ENCODE peak calls at places on chromosomes 4 and X, in four cellular contexts. D, B, R and S are unnamed samples. For H3K79me1, the result is how much of the 10 kb centered on the place peaks cover.

GRCh38 chr4:114603455-114603854 is 4.8 kb downstream of the UGT8 start:
- DNase-seq in R (no peak), B (no peak), D (no peak), S (no peak)

GRCh38 chrX:11462136-11462535 is 168.9 kb downstream of the AMELX start:
- DNase-seq in R (no peak), B (no peak), D (peak), S (no peak)

GRCh38 chrX:13120017-13120416 is 75.6 kb upstream of the FAM9C start:
- DNase-seq in D (peak), R (peak), B (no peak), S (no peak)

GRCh38 chr4:120066182-120066524 is 495 bp downstream of the MAD2L1 start:
- DNase-seq in R (no peak), B (no peak), D (no peak), S (no peak)

GRCh38 chr4:89878611-89879010 is 16.0 kb upstream of the MMRN1 start:
- DNase-seq in R (no peak), D (no peak), B (no peak), S (no peak)

GRCh38 chr4:106893395-106893881 is 142.7 kb downstream of the DKK2 start:
- DNase-seq in D (no peak), R (no peak), B (no peak), S (peak)

GRCh38 chrX:136204571-136204970 is 46.6 kb downstream of the MAP7D3 start:
- DNase-seq in R (peak), D (peak), B (no peak), S (peak)

GRCh38 chrX:42420431-42420830 is 357.5 kb downstream of the PPP1R2C start:
- DNase-seq in B (no peak), D (no peak), R (no peak), S (no peak)

GRCh38 chr4:83369825-83370639 is 35.4 kb upstream of the HPSE start:
- DNase-seq in B (no peak), R (peak), D (peak), S (no peak)

GRCh38 chr4:85806346-85806745 is 331.4 kb downstream of the ARHGAP24 start:
- DNase-seq in R (no peak), B (no peak), D (no peak), S (no peak)

GRCh38 chr4:175770555-175770954 is 41.5 kb downstream of the GPM6A start:
- DNase-seq in B (no peak), R (no peak), D (no peak), S (no peak)

GRCh38 chr4:150475763-150476162 is 106.2 kb upstream of the MAB21L2 start:
- DNase-seq in R (no peak), B (no peak), D (no peak), S (no peak)

GRCh38 chr4:129193357-129194100 is 97.6 kb downstream of the C4orf33 start:
- DNase-seq in D (no peak), B (no peak), R (no peak), S (no peak)

GRCh38 chrX:100658936-100659335 is 14.9 kb downstream of the SRPX2 start:
- DNase-seq in B (no peak), D (no peak), R (peak), S (no peak)

GRCh38 chrX:2594491-2594890 is 93.7 kb upstream of the DHRSX start:
- DNase-seq in R (no peak), D (no peak), B (no peak), S (no peak)

GRCh38 chrX:41596586-41596985 is 92.2 kb upstream of the GPR34 start:
- DNase-seq in R (no peak), D (peak), B (no peak), S (no peak)

GRCh38 chr4:138494931-138495330 is 252.8 kb upstream of the SLC7A11 start:
- DNase-seq in R (peak), B (no peak), D (peak), S (peak)

GRCh38 chr4:6549445-6549844 is 25.5 kb upstream of the MAN2B2 start:
- DNase-seq in B (no peak), D (no peak), R (no peak), S (peak)

GRCh38 chr4:114472269-114473032 is 126.2 kb upstream of the UGT8 start:
- DNase-seq in D (no peak), R (no peak), B (no peak), S (no peak)

GRCh38 chr4:99648321-99648720 is 9.3 kb downstream of the C4orf54 start:
- DNase-seq in D (no peak), B (no peak), R (no peak), S (no peak)

GRCh38 chr4:55543858-55544257 is 2.9 kb downstream of the CLOCK start:
- DNase-seq in R (peak), B (no peak), D (peak), S (no peak)

DNA sequence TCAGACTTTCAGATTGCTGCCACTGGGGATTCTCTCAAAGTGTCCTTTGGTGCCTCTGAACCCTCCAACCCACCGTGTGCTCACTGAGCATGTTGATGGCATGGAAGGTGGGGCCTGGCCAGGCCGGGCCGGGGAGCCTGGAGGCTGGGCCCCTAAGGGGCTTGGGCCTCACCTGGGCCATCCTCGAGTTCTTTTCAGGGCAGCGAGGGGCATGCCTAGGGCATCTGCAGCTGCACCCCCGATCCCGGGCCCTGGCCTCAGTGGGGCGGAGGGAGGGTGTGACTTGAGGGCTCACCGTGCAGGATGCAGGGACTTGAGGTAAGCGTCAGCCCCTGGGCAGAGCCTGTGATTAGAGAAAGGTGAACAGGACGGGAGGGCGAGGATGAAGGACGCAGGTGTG is 1.6 kb upstream of the SH3TC1 start:
- DNase-seq in R (no peak), B (no peak), D (no peak), S (no peak)
- H3K79me1 ChIP-seq in R (under half), B (under half), D (under half), S (under half)

GRCh38 chrX:112120737-112121136 is 38.2 kb upstream of the TRPC5 start:
- DNase-seq in R (peak), D (peak), B (no peak), S (no peak)
- H2AFZ ChIP-seq in R (no peak), D (no peak), B (no peak), S (no peak)

GRCh38 chr4:10605746-10606482 is 78.7 kb downstream of the CLNK start:
- DNase-seq in B (no peak), R (peak), D (peak), S (no peak)

GRCh38 chr4:10606483-10607155 is 77.9 kb downstream of the CLNK start:
- DNase-seq in D (peak), R (peak), B (no peak), S (no peak)

GRCh38 chr4:10611673-10612072 is 72.9 kb downstream of the CLNK start:
- DNase-seq in D (peak), B (no peak), R (peak), S (no peak)

GRCh38 chr4:10607206-10607605 is 77.4 kb downstream of the CLNK start:
- DNase-seq in D (no peak), B (no peak), R (no peak), S (no peak)

DNA sequence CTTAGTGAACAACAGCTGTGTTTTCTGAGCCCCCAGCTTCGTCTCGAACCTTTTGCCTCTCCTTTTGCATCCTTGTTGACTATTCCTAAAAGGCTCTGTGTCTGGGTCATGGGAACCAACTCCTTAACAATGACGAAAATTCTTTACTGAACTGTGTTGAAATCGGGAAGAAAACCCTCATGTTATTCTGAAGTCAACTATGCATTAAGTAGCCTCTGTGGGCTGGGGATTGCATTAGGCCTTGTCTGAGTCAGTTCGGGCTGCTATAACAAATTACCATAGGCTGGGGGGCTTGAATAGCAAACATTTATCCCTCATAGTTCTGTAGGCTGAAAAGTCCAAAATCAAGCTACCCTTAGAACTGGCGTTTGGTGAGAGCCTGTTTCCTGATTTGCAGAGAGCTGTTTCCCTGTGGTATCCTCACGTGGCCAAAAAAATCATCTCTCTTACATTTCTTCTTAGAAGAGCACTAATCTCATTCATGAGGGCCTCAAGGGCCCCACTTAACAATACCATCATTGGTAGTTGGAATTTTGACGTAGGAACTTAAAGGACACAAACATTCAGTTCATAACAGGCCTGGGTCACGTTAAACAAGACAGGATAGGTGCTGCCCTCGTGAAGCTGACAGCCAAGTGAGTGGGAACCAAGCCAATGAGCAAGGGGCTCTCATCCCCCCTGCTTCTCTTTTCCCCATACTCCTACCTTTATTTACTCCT is 75.9 kb downstream of the CLNK start:
- DNase-seq in D (peak), R (peak), B (no peak), S (no peak)
- H3K4me2 ChIP-seq in D (no peak), R (no peak), B (no peak), S (no peak)

GRCh38 chr4:173522160-173522873 is 7.7 kb downstream of the HAND2 start:
- DNase-seq in D (peak), B (no peak), R (peak), S (peak)
- H3K79me1 ChIP-seq in D (under half), B (under half), R (under half), S (under half)

GRCh38 chr4:127484101-127484500 is 148.7 kb upstream of the INTU start:
- DNase-seq in B (no peak), D (no peak), R (no peak), S (no peak)

GRCh38 chr4:127482049-127482448 is 150.7 kb upstream of the INTU start:
- DNase-seq in B (no peak), D (no peak), R (no peak), S (no peak)

GRCh38 chr4:127479031-127479622 is 153.6 kb upstream of the INTU start:
- DNase-seq in D (peak), R (peak), B (peak), S (no peak)
- H2AFZ ChIP-seq in D (no peak), R (no peak), B (peak), S (no peak)

DNA sequence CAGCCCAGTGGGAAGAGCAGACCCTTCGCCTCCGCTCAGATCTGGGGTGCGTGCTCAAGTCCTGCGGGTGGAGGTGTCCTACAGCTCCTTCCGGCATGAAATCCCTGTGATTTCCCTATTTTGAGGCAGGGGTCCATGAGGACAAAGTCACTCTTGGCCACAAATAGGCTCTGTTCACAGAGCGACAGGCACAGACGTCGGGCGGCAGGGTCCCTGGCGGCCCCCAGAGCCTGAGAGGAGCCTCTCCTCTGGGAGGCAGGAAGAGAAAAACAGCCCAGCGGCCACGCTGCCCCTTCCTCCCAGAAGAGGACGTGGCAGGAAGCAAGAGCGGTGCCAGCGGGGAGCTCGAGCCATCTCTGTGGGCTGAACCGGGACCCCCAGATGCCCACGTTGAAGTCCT is 38.7 kb downstream of the ABLIM2 start:
- DNase-seq in D (no peak), B (no peak), R (no peak), S (no peak)
- H3K4me2 ChIP-seq in D (no peak), B (no peak), R (no peak), S (no peak)

DNA sequence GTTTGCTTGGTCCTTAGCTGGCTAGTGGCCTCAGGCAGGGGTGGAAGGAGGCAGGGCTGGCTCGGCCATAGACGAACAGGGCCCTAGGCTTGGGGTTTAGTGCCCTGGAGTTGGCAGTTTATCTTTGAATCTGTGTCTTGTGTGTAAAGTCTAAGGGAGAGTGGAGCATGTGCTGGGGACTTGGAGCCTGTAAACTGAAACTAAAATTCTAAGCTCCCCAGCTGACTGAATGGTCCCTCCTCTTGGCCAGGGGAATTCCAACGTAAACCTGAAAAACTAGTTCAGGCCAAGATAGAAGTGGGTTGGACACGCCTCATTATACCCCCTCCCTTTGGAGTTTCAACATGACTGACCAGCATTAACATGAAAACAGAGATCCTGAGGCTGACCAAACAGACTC is 46.1 kb upstream of the GPR78 start:
- DNase-seq in R (peak), B (no peak), D (peak), S (peak)
- H3K79me1 ChIP-seq in R (under half), B (under half), D (under half), S (under half)

GRCh38 chr4:124025423-124025822 is 628.8 kb downstream of the SPRY1 start:
- DNase-seq in R (no peak), D (no peak), B (no peak), S (no peak)
- H2AFZ ChIP-seq in R (no peak), D (no peak), B (peak), S (peak)